ENCODE peak calls at places on chromosomes 11 and 22, in ten cellular contexts. C is endothelial cell, N is WERI-Rb-1, J is HFFc6, M is colonic mucosa, U is psoas muscle, V is astrocyte of the cerebellum, D is adrenal gland, S is WTC11, L is ovary. T is an unnamed sample.

GRCh38 chr22:19742160-19743066 is 18.2 kb upstream of the TBX1 start:
- DNase-seq in C (no peak), N (no peak), J (no peak), M (no peak), U (no peak), V (no peak), D (no peak), S (no peak), L (no peak), T (no peak)

GRCh38 chr11:117366875-117367274 is 39.2 kb downstream of the CEP164 start:
- DNase-seq in C (no peak), N (no peak), J (no peak), M (no peak), U (no peak), V (no peak), D (no peak), S (no peak), L (no peak), T (no peak)

GRCh38 chr11:111120221-111120620 is 125.3 kb upstream of the POU2AF2 start:
- DNase-seq in C (no peak), N (no peak), J (no peak), M (no peak), U (peak), V (no peak), D (no peak), S (no peak), L (no peak), T (no peak)

GRCh38 chr11:16921019-16921418 is 93.2 kb downstream of the PLEKHA7 start:
- DNase-seq in C (no peak), N (no peak), J (no peak), M (no peak), U (no peak), V (no peak), D (no peak), S (no peak), L (no peak), T (no peak)

GRCh38 chr22:27377901-27378300 is 423.7 kb downstream of the MN1 start:
- DNase-seq in C (no peak), N (no peak), J (no peak), M (peak), U (no peak), V (peak), D (peak), S (no peak), L (peak), T (no peak)

GRCh38 chr11:36453678-36454077 is 56.4 kb downstream of the TRAF6 start:
- DNase-seq in C (no peak), N (no peak), J (no peak), M (peak), U (no peak), V (no peak), D (no peak), S (no peak), L (no peak), T (no peak)

GRCh38 chr11:115145316-115145715 is 358.9 kb downstream of the CADM1 start:
- DNase-seq in C (no peak), N (no peak), J (no peak), M (no peak), U (no peak), V (no peak), D (no peak), S (no peak), L (no peak), T (no peak)

GRCh38 chr11:73070653-73071052 is 71.5 kb downstream of the FCHSD2 start:
- DNase-seq in C (no peak), N (no peak), J (no peak), M (no peak), U (no peak), V (no peak), D (no peak), S (no peak), L (no peak), T (no peak)

GRCh38 chr11:1573847-1574255 is 1.8 kb upstream of the DUSP8 start:
- DNase-seq in C (peak), N (peak), J (no peak), M (no peak), U (no peak), V (no peak), D (peak), S (no peak), L (no peak), T (peak)

GRCh38 chr11:79393362-79394043 is 47.3 kb downstream of the TENM4 start:
- DNase-seq in C (no peak), N (peak), J (peak), M (no peak), U (no peak), V (no peak), D (no peak), S (peak), L (no peak), T (no peak)

GRCh38 chr11:92296138-92296515 is 71.5 kb downstream of the FAT3 start:
- DNase-seq in C (no peak), N (no peak), J (peak), M (no peak), U (no peak), V (peak), D (no peak), S (no peak), L (no peak), T (peak)

GRCh38 chr11:88280673-88281316 is 56.7 kb downstream of the CTSC start:
- DNase-seq in C (no peak), N (no peak), J (no peak), M (no peak), U (no peak), V (peak), D (peak), S (no peak), L (no peak), T (no peak)

GRCh38 chr11:57482782-57483569 is 22.6 kb downstream of the RTN4RL2 start:
- DNase-seq in C (peak), N (peak), J (no peak), M (no peak), U (peak), V (no peak), D (peak), S (peak), L (peak), T (no peak)

GRCh38 chr11:128632151-128632791 is 44.9 kb upstream of the ETS1 start:
- DNase-seq in C (peak), N (peak), J (peak), M (no peak), U (no peak), V (peak), D (no peak), S (peak), L (peak), T (peak)

GRCh38 chr11:66593303-66593635 is 284 bp downstream of the CCS start:
- DNase-seq in C (no peak), N (no peak), J (no peak), M (no peak), U (no peak), V (no peak), D (no peak), S (no peak), L (no peak), T (no peak)

GRCh38 chr11:68454767-68455166 is 5.8 kb upstream of the PPP6R3 start:
- DNase-seq in C (no peak), N (no peak), J (no peak), M (no peak), U (no peak), V (no peak), D (no peak), S (no peak), L (no peak), T (no peak)

GRCh38 chr11:131609921-131610320 is 239.5 kb downstream of the NTM start:
- DNase-seq in C (no peak), N (no peak), J (peak), M (no peak), U (no peak), V (no peak), D (no peak), S (no peak), L (no peak), T (no peak)

GRCh38 chr11:44065851-44066731 is at the start of gene ACCS:
- DNase-seq in C (peak), N (no peak), J (peak), M (peak), U (peak), V (peak), D (peak), S (peak), L (peak), T (peak)

GRCh38 chr11:7612661-7613393 is 60.5 kb downstream of the CYB5R2 start:
- DNase-seq in C (no peak), N (no peak), J (no peak), M (no peak), U (no peak), V (no peak), D (no peak), S (no peak), L (no peak), T (peak)

GRCh38 chr11:134861490-134862107 is 449.6 kb upstream of the B3GAT1 start:
- DNase-seq in C (no peak), N (no peak), J (no peak), M (no peak), U (no peak), V (no peak), D (no peak), S (peak), L (no peak), T (no peak)

GRCh38 chr11:103326070-103326794 is 217.0 kb downstream of the DYNC2H1 start:
- DNase-seq in C (peak), N (peak), J (peak), M (peak), U (no peak), V (peak), D (peak), S (peak), L (no peak), T (peak)

GRCh38 chr11:133927690-133928627 is 28.8 kb downstream of the IGSF9B start:
- DNase-seq in C (peak), N (peak), J (peak), M (peak), U (peak), V (peak), D (peak), S (peak), L (peak), T (peak)

GRCh38 chr11:16966633-16967346 is 47.4 kb downstream of the PLEKHA7 start:
- DNase-seq in C (no peak), N (no peak), J (no peak), M (peak), U (no peak), V (no peak), D (no peak), S (no peak), L (no peak), T (no peak)

GRCh38 chr11:126149759-126150236 is 61.7 kb downstream of the RPUSD4 start:
- DNase-seq in C (no peak), N (no peak), J (no peak), M (no peak), U (no peak), V (no peak), D (no peak), S (no peak), L (no peak), T (no peak)

GRCh38 chr11:69113646-69114340 is 41.9 kb upstream of the SMIM38 start:
- DNase-seq in C (no peak), N (no peak), J (no peak), M (no peak), U (no peak), V (no peak), D (no peak), S (no peak), L (no peak), T (no peak)

GRCh38 chr11:32388871-32389770 is 46.2 kb downstream of the WT1 start:
- DNase-seq in C (no peak), N (no peak), J (no peak), M (no peak), U (no peak), V (no peak), D (no peak), S (no peak), L (no peak), T (no peak)

DNA sequence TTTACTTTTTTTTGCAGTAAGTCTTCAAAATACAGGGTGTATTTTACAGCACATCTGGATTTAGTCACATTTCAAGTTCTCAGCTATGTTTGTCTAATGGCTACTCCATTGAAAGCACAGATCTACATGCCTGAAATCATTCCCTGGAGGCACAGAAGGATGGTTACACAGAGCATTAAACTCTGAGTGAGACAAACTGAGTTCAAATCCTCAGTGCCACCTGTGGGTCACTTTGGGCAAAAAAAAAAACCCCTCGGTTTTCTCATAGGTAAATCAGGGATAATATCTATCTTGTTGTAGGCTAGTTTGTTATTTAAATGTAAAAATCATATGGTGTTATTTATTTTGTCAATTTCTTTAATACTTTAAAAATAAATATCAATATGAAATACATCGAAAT is 7.7 kb downstream of the ANKRD49 start:
- DNase-seq in C (no peak), N (no peak), J (no peak), M (no peak), U (no peak), V (no peak), D (no peak), S (no peak), L (no peak), T (no peak)
- TF ChIP-seq CTCF in C (no peak), N (no peak), J (no peak), M (no peak), U (no peak), V (no peak), D (no peak), S (no peak), L (no peak), T (no peak)

GRCh38 chr11:47616726-47617416 is 22.7 kb upstream of the C1QTNF4 start:
- DNase-seq in C (peak), N (peak), J (peak), M (peak), U (no peak), V (peak), D (peak), S (peak), L (peak), T (no peak)
- TF ChIP-seq CTCF in C (peak), N (peak), J (peak), M (peak), U (peak), V (peak), D (peak), S (no peak), L (peak), T (peak)

DNA sequence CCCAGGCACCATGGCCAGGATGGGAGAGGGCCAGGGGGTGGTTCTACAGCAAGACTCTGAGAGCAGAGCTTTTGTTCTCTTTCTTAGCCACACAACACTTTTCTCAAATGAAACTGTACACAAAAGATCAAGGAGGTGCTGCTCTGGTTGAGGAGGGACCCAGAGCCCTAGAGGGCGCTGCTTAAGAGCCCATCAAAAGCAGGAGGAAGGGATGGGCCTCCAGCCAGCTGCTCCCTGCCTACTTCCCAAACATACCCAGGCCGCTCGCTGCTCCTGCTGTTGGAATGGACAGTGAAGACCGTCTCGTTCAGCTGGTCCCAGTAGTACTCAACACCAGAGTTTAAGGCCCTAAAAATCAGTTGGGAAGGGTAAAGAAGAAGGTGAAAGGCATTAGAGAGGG is 18.4 kb upstream of the CHRM4 start:
- DNase-seq in C (peak), N (peak), J (no peak), M (no peak), U (no peak), V (no peak), D (no peak), S (peak), L (no peak), T (no peak)
- TF ChIP-seq CTCF in C (no peak), N (peak), J (peak), M (no peak), U (no peak), V (peak), D (no peak), S (no peak), L (no peak), T (no peak)

DNA sequence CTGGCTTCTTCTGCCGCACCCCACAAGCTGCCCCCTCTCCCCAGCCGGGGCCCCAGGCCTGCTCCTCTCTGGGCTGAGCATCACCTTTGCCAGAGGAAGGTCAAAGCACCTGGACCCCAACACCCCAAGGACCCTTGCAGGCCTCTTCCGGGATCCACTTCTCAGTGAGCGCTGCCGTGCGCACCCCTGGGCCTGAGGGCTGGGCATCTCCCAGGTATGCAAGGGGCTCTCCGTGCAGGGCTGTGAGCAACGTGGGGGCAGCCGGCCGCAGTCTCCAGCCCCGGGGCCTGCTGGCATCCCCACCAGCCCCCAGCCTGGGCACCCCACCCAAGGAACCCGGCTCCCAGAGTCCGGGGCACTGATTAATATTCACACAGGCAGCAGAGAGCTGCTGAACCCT is 64.0 kb downstream of the BRD1 start:
- DNase-seq in C (no peak), N (no peak), J (no peak), M (no peak), U (peak), V (no peak), D (no peak), S (no peak), L (no peak), T (no peak)
- TF ChIP-seq CTCF in C (no peak), N (no peak), J (no peak), M (no peak), U (no peak), V (no peak), D (no peak), S (no peak), L (no peak), T (no peak)